ENCODE peak calls at places on chromosomes 16 and 17, in nine cellular contexts. I is endothelial cell; T is effector CD4-positive, alpha-beta T cell; A is keratinocyte; K is naive thymus-derived CD4-positive, alpha-beta T cell; B is astrocyte of the spinal cord; F is Peyer's patch; E is heart left ventricle; C is stimulated activated CD4-positive, alpha-beta T cell treated with anti-CD3 and anti-CD28 coated beads, Interleukin-2, amount 100 ng/mL, for 48 hours. X is an unnamed sample.

GRCh38 chr16:2428051-2428786 is 1.0 kb upstream of the CCNF start:
- DNase-seq in I (peak), T (no peak), A (no peak), K (peak), B (no peak), F (peak), E (no peak), C (no peak), X (peak)

GRCh38 chr16:1308036-1308976 is 1.1 kb upstream of the UBE2I start:
- DNase-seq in I (no peak), T (no peak), A (peak), K (no peak), B (peak), F (no peak), E (no peak), C (no peak), X (no peak)

GRCh38 chr17:68107373-68107772 is 71.8 kb downstream of the KPNA2 start:
- DNase-seq in I (no peak), T (no peak), A (no peak), K (no peak), B (no peak), F (no peak), E (no peak), C (no peak), X (no peak)

GRCh38 chr17:33990943-33991706 is 264.0 kb upstream of the CCL2 start:
- DNase-seq in I (no peak), T (no peak), A (no peak), K (no peak), B (no peak), F (no peak), E (no peak), C (no peak), X (no peak)

GRCh38 chr16:15427648-15428239 is 6.6 kb upstream of the BMERB1 start:
- DNase-seq in I (peak), T (peak), A (no peak), K (peak), B (peak), F (peak), E (peak), C (peak), X (peak)

GRCh38 chr16:76577003-76577402 is 299.8 kb downstream of the CNTNAP4 start:
- DNase-seq in I (no peak), T (no peak), A (no peak), K (no peak), B (no peak), F (no peak), E (no peak), C (no peak), X (no peak)

GRCh38 chr16:55294947-55295346 is 29.1 kb upstream of the IRX6 start:
- DNase-seq in I (no peak), T (no peak), A (no peak), K (no peak), B (no peak), F (no peak), E (peak), C (no peak), X (no peak)

GRCh38 chr17:65799869-65800268 is 238.4 kb upstream of the AXIN2 start:
- DNase-seq in I (no peak), T (no peak), A (no peak), K (no peak), B (no peak), F (no peak), E (no peak), C (no peak), X (no peak)

X was measured in naive B cell.